ENCODE peak calls at places on chromosomes 13 and 19, in eight cellular contexts. N is CD8-positive, alpha-beta T cell; C is H9; T is cardiac muscle cell; E is heart left ventricle; I is hepatocyte; F is GM12878; U is ovary. B is an unnamed sample.

GRCh38 chr13:20921572-20921971 is 19.0 kb upstream of the XPO4 start:
- DNase-seq in N (no peak), C (no peak), T (no peak), E (no peak), I (no peak), F (no peak), U (no peak), B (no peak)

GRCh38 chr19:33819875-33820781 is 23.5 kb downstream of the KCTD15 start:
- DNase-seq in N (peak; percentile 37), C (peak; percentile 83), T (peak; percentile 63), E (peak; percentile 92), I (peak; percentile 74), F (no peak), U (peak; percentile 73), B (peak; percentile 67)

GRCh38 chr19:40705362-40705651 is 11.4 kb downstream of the COQ8B start:
- DNase-seq in N (no peak), C (no peak), T (no peak), E (peak; percentile 80), I (no peak), F (no peak), U (no peak), B (no peak)

GRCh38 chr13:34076943-34077703 is 259.2 kb downstream of the RFC3 start:
- DNase-seq in N (no peak), C (no peak), T (peak; percentile 10), E (no peak), I (peak; percentile 21), F (no peak), U (no peak), B (no peak)

GRCh38 chr13:49782784-49783183 is 9.7 kb downstream of the KPNA3 start:
- DNase-seq in N (no peak), C (no peak), T (no peak), E (no peak), I (no peak), F (no peak), U (no peak), B (no peak)

GRCh38 chr13:89751537-89751936 is 1596.0 kb upstream of the MIR17HG start:
- DNase-seq in N (no peak), C (no peak), T (no peak), E (no peak), I (no peak), F (no peak), U (no peak), B (no peak)

GRCh38 chr13:49927755-49928154 is 8.4 kb downstream of the SPRYD7 start:
- DNase-seq in N (no peak), C (no peak), T (no peak), E (no peak), I (no peak), F (no peak), U (no peak), B (no peak)

GRCh38 chr19:33826521-33826920 is 29.9 kb downstream of the KCTD15 start:
- DNase-seq in N (no peak), C (no peak), T (no peak), E (no peak), I (no peak), F (no peak), U (no peak), B (no peak)

GRCh38 chr13:44393391-44393790 is 19.8 kb downstream of the SERP2 start:
- DNase-seq in N (no peak), C (no peak), T (no peak), E (no peak), I (no peak), F (no peak), U (no peak), B (peak; percentile 72)

GRCh38 chr19:57872450-57872849 is 16.4 kb downstream of the ZNF814 start:
- DNase-seq in N (no peak), C (no peak), T (no peak), E (no peak), I (no peak), F (no peak), U (no peak), B (no peak)

GRCh38 chr19:3075605-3076431 is 13.5 kb upstream of the TLE5 start:
- DNase-seq in N (peak; percentile 85), C (peak; percentile 67), T (peak; percentile 61), E (peak; percentile 79), I (peak; percentile 77), F (no peak), U (peak; percentile 76), B (peak; percentile 59)

GRCh38 chr19:3785464-3785937 is 680 bp downstream of the MATK start:
- DNase-seq in N (peak; percentile 26), C (no peak), T (no peak), E (no peak), I (no peak), F (no peak), U (no peak), B (no peak)

GRCh38 chr13:83048419-83048818 is 833.9 kb downstream of the SLITRK1 start:
- DNase-seq in N (no peak), C (no peak), T (no peak), E (no peak), I (no peak), F (no peak), U (no peak), B (no peak)

GRCh38 chr19:6772028-6772865 is at the start of gene VAV1:
- DNase-seq in N (peak; percentile 81), C (peak; percentile 46), T (no peak), E (peak; percentile 85), I (no peak), F (peak; percentile 64), U (no peak), B (peak; percentile 35)

GRCh38 chr13:98795220-98795619 is 42.7 kb upstream of the SLC15A1 start:
- DNase-seq in N (no peak), C (no peak), T (no peak), E (no peak), I (no peak), F (no peak), U (no peak), B (no peak)

GRCh38 chr19:18867199-18867598 is 28.8 kb downstream of the CERS1 start:
- DNase-seq in N (no peak), C (no peak), T (no peak), E (no peak), I (no peak), F (no peak), U (no peak), B (no peak)

GRCh38 chr19:10086904-10087256 is 763 bp downstream of the SHFL start:
- DNase-seq in N (peak; percentile 45), C (no peak), T (no peak), E (no peak), I (no peak), F (no peak), U (peak; percentile 68), B (no peak)

GRCh38 chr13:100506600-100507422 is 81.8 kb downstream of the GGACT start:
- DNase-seq in N (no peak), C (no peak), T (no peak), E (no peak), I (no peak), F (no peak), U (no peak), B (no peak)

GRCh38 chr13:107834268-107834667 is 381.1 kb downstream of the LIG4 start:
- DNase-seq in N (no peak), C (no peak), T (no peak), E (no peak), I (no peak), F (no peak), U (no peak), B (no peak)

GRCh38 chr19:13788991-13789390 is 6.3 kb upstream of the ZSWIM4 start:
- DNase-seq in N (peak; percentile 40), C (no peak), T (no peak), E (no peak), I (no peak), F (no peak), U (no peak), B (no peak)

GRCh38 chr13:50594276-50594970 is 249.1 kb downstream of the DLEU7 start:
- DNase-seq in N (no peak), C (peak; percentile 51), T (no peak), E (no peak), I (no peak), F (peak; percentile 79), U (no peak), B (no peak)

GRCh38 chr19:30085394-30085793 is 143.4 kb downstream of the URI1 start:
- DNase-seq in N (no peak), C (peak; percentile 68), T (peak; percentile 8), E (peak; percentile 48), I (no peak), F (no peak), U (peak; percentile 55), B (peak; percentile 81)

GRCh38 chr19:16442386-16443276 is 29.1 kb downstream of the EPS15L1 start:
- DNase-seq in N (no peak), C (no peak), T (peak; percentile 40), E (no peak), I (peak; percentile 49), F (no peak), U (no peak), B (peak; percentile 21)

GRCh38 chr13:27016871-27017270 is 154.7 kb downstream of the USP12 start:
- DNase-seq in N (no peak), C (no peak), T (no peak), E (no peak), I (no peak), F (no peak), U (no peak), B (no peak)

GRCh38 chr19:31675187-31675913 is 326.1 kb upstream of the TSHZ3 start:
- DNase-seq in N (no peak), C (no peak), T (no peak), E (no peak), I (no peak), F (no peak), U (no peak), B (no peak)

GRCh38 chr19:44746946-44747738 is 1.4 kb upstream of the BCL3 start:
- DNase-seq in N (peak; percentile 92), C (peak; percentile 83), T (peak; percentile 84), E (peak; percentile 96), I (peak; percentile 97), F (peak; percentile 59), U (peak; percentile 95), B (peak; percentile 92)

GRCh38 chr19:17873661-17874422 is 2.1 kb downstream of the SLC5A5 start:
- DNase-seq in N (peak; percentile 66), C (peak; percentile 91), T (peak; percentile 71), E (no peak), I (peak; percentile 69), F (no peak), U (no peak), B (peak; percentile 52)

GRCh38 chr19:49359851-49360845 is 2.1 kb downstream of the TEAD2 start:
- DNase-seq in N (no peak), C (no peak), T (no peak), E (no peak), I (no peak), F (no peak), U (no peak), B (no peak)
- H3K27ac ChIP-seq in N (no peak overlapping the region), C (no peak overlapping the region), T (peak overlapping the region; percentile 96), E (peak overlapping the region; percentile 98), I (peak overlapping the region; percentile 98), F (no peak overlapping the region), U (no peak overlapping the region), B (no peak overlapping the region)

GRCh38 chr13:112251930-112252585 is 124.1 kb upstream of the SPACA7 start:
- DNase-seq in N (no peak), C (no peak), T (no peak), E (no peak), I (no peak), F (no peak), U (no peak), B (no peak)
- H3K9me3 ChIP-seq in N (no peaks in the 10 kb centered on the region), C (no peaks in the 10 kb centered on the region), T (no peaks in the 10 kb centered on the region), E (no peaks in the 10 kb centered on the region), I (no peaks in the 10 kb centered on the region), F (no peaks in the 10 kb centered on the region), U (no peaks in the 10 kb centered on the region), B (no peaks in the 10 kb centered on the region)

GRCh38 chr19:662207-662961 is 630 bp downstream of the RNF126 start:
- DNase-seq in N (peak; percentile 75), C (no peak), T (peak; percentile 59), E (peak; percentile 72), I (peak; percentile 75), F (no peak), U (peak; percentile 63), B (peak; percentile 48)
- H3K4me1 ChIP-seq in N (peaks cover 53% of the 10 kb centered on the region), C (no peaks in the 10 kb centered on the region), T (peaks cover 8% of the 10 kb centered on the region), E (peaks cover 48% of the 10 kb centered on the region), I (peaks cover 48% of the 10 kb centered on the region), F (peaks cover 19% of the 10 kb centered on the region), U (peaks cover 30% of the 10 kb centered on the region), B (peaks cover 27% of the 10 kb centered on the region)

GRCh38 chr13:52454459-52454824 is 836 bp upstream of the CKAP2 start:
- DNase-seq in N (peak; percentile 17), C (peak; percentile 27), T (peak; percentile 10), E (no peak), I (peak; percentile 29), F (peak; percentile 69), U (no peak), B (no peak)
- H3K27ac ChIP-seq in N (peak overlapping the region; percentile 94), C (no peak overlapping the region), T (no peak overlapping the region), E (peak overlapping the region; percentile 90), I (peak overlapping the region; percentile 91), F (peak overlapping the region; percentile 91), U (peak overlapping the region; percentile 79), B (peak overlapping the region; percentile 82)

B was measured in thyroid gland.